ENCODE peak calls at places on chromosomes 2 and 18, in ten cellular contexts. Y is AG04449, D is AG09309, Q is Peyer's patch, Z is mucosa of descending colon, P is progenitor cell of endocrine pancreas, O is endothelial cell of umbilical vein, N is hepatocyte, E is cardiac fibroblast, V is activated B cell treated with CpG ODN at 0.5 μM for 24 hours. A is an unnamed sample.

GRCh38 chr2:239114616-239115265 is 266.9 kb downstream of the TWIST2 start:
- DNase-seq in Y (no peak), P (no peak), Q (no peak), V (no peak), Z (no peak), D (no peak), O (peak; percentile 19), E (peak; percentile 32), N (no peak), A (no peak)

GRCh38 chr2:105546623-105546964 is 147.7 kb upstream of the FHL2 start:
- DNase-seq in Y (no peak), N (no peak), Z (no peak), Q (no peak), E (no peak), V (no peak), P (no peak), D (no peak), O (peak; percentile 23), A (no peak)

GRCh38 chr2:103823847-103824246 is 1030.1 kb upstream of the POU3F3 start:
- DNase-seq in V (no peak), Y (no peak), E (no peak), Z (no peak), P (no peak), O (no peak), Q (no peak), N (peak; percentile 65), D (no peak), A (no peak)

GRCh38 chr2:201482543-201482942 is 31.0 kb downstream of the STRADB start:
- DNase-seq in N (no peak), V (no peak), Q (no peak), Z (no peak), O (no peak), Y (no peak), E (no peak), D (no peak), P (no peak), A (no peak)

GRCh38 chr2:201962766-201963555 is 70.7 kb upstream of the FZD7 start:
- DNase-seq in E (no peak), P (no peak), O (no peak), D (no peak), Y (no peak), Q (no peak), N (no peak), V (no peak), Z (no peak), A (no peak)

GRCh38 chr18:70288851-70289328 is at the start of gene SOCS6:
- DNase-seq in Q (no peak), P (peak; percentile 60), V (peak; percentile 29), D (peak; percentile 11), Y (no peak), E (peak; percentile 78), N (peak; percentile 82), O (peak; percentile 60), Z (peak; percentile 75), A (peak; percentile 75)

GRCh38 chr18:34809697-34810096 is 99.6 kb downstream of the DTNA start:
- DNase-seq in P (no peak), O (peak; percentile 31), D (peak; percentile 7), E (peak; percentile 72), V (no peak), N (peak; percentile 30), Z (no peak), Y (no peak), Q (no peak), A (peak; percentile 64)

GRCh38 chr2:239383796-239384156 is 17.0 kb downstream of the HDAC4 start:
- DNase-seq in E (no peak), Q (no peak), Z (no peak), O (no peak), P (no peak), N (no peak), V (no peak), D (no peak), Y (no peak), A (peak; percentile 8)

GRCh38 chr18:46010050-46010449 is 42.9 kb upstream of the EPG5 start:
- DNase-seq in Y (no peak), N (no peak), Q (no peak), V (no peak), P (no peak), E (no peak), D (no peak), O (no peak), Z (no peak), A (no peak)

GRCh38 chr18:59516356-59517155 is 157.5 kb upstream of the LMAN1 start:
- DNase-seq in Q (no peak), V (no peak), Z (no peak), P (no peak), N (peak; percentile 86), E (peak; percentile 94), Y (no peak), O (peak; percentile 91), D (peak; percentile 24), A (no peak)

GRCh38 chr2:205570641-205571040 is 111.7 kb upstream of the NRP2 start:
- DNase-seq in V (no peak), D (no peak), N (no peak), Q (no peak), E (no peak), O (no peak), P (no peak), Z (no peak), Y (no peak), A (no peak)

GRCh38 chr2:128783896-128784295 is 465.2 kb upstream of the HS6ST1 start:
- DNase-seq in D (no peak), E (no peak), Y (no peak), Q (no peak), P (no peak), V (no peak), N (no peak), O (no peak), Z (no peak), A (no peak)

GRCh38 chr2:164478205-164478604 is 143.1 kb downstream of the GRB14 start:
- DNase-seq in Q (no peak), E (no peak), Y (no peak), V (no peak), P (no peak), O (no peak), N (no peak), D (no peak), Z (no peak), A (no peak)

GRCh38 chr2:164474873-164475272 is 146.4 kb downstream of the GRB14 start:
- DNase-seq in O (no peak), Q (no peak), Z (no peak), V (no peak), D (no peak), P (no peak), Y (no peak), E (no peak), N (no peak), A (no peak)

GRCh38 chr2:164479460-164479859 is 141.8 kb downstream of the GRB14 start:
- DNase-seq in D (no peak), P (peak; percentile 13), Y (no peak), O (peak; percentile 58), Q (no peak), N (peak; percentile 47), V (no peak), E (peak; percentile 45), Z (no peak), A (peak; percentile 48)
- TF ChIP-seq CTCF in D (peak; percentile 49), P (peak; percentile 67), Y (peak; percentile 49), O (peak; percentile 13), Q (no peak), N (peak; percentile 64), V (no peak), E (peak; percentile 34), Z (no peak), A (no peak)

GRCh38 chr2:25411753-25412152 is 70.0 kb upstream of the DNMT3A start:
- DNase-seq in N (no peak), P (no peak), Z (no peak), V (no peak), E (no peak), Q (no peak), D (no peak), Y (no peak), O (no peak), A (no peak)
- TF ChIP-seq CTCF in N (no peak), P (no peak), Z (no peak), V (no peak), E (no peak), Q (no peak), D (no peak), Y (no peak), O (no peak), A (no peak)

GRCh38 chr2:150425121-150425559 is 62.3 kb downstream of the RND3 start:
- DNase-seq in Z (no peak), D (no peak), O (peak; percentile 76), P (no peak), Y (no peak), Q (no peak), N (no peak), E (peak; percentile 23), V (no peak), A (peak; percentile 31)
- TF ChIP-seq CTCF in Z (no peak), D (no peak), O (peak; percentile 49), P (peak; percentile 28), Y (no peak), Q (no peak), N (no peak), E (peak; percentile 41), V (no peak), A (no peak)

GRCh38 chr2:217466799-217467198 is 536.0 kb downstream of the TNS1 start:
- DNase-seq in N (no peak), P (no peak), Q (no peak), E (no peak), Y (no peak), Z (no peak), V (no peak), D (no peak), O (no peak), A (no peak)

GRCh38 chr2:217468042-217468441 is 534.8 kb downstream of the TNS1 start:
- DNase-seq in O (no peak), V (no peak), Q (no peak), Y (no peak), N (no peak), E (no peak), D (no peak), Z (no peak), P (no peak), A (no peak)

GRCh38 chr2:217467331-217467730 is 535.5 kb downstream of the TNS1 start:
- DNase-seq in P (no peak), Y (no peak), O (no peak), Z (no peak), D (no peak), E (peak; percentile 7), N (no peak), V (no peak), Q (no peak), A (no peak)

GRCh38 chr2:217471329-217471728 is 531.5 kb downstream of the TNS1 start:
- DNase-seq in N (no peak), P (no peak), O (no peak), E (peak; percentile 5), D (no peak), V (no peak), Q (no peak), Z (no peak), Y (no peak), A (no peak)

DNA sequence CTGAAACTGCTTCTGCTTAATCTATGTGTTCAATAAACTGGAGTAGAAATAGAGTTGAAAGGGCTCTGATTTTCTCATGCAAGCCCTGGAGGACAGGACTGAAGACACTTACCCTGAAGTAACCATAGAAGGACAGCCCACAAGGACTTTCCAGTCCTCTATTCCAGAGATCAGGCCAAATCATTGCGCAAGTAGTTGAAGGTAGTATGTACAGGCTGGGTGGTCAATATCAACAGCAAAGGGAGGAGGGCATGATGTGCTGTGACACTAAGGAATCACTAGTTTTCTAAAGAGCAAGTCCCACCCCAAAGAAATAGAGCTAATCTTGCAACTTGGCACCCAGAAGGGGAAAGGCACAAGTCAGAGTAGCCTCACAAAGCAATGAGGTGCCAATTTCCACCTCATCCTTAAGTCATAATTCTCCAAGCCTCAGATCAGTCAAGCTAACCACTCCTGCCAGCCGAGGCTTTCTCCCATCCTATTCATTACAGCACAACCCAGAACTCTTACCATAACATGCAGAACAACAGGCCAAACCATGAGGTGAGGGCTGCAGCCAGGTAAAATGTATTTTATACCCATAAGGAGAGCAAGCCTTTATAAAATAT is 533.5 kb downstream of the TNS1 start:
- DNase-seq in N (no peak), D (no peak), E (no peak), P (no peak), O (no peak), Y (no peak), V (no peak), Q (no peak), Z (no peak), A (no peak)
- TF ChIP-seq CTCF in N (no peak), D (no peak), E (no peak), P (no peak), O (no peak), Y (no peak), V (no peak), Q (no peak), Z (no peak), A (no peak)